ENCODE peak calls at places on chromosomes 5 and 9, in eight cellular contexts. L is breast epithelium, P is IMR-90, I is AG09309, S is GM12864, V is dorsolateral prefrontal cortex, U is ovary, K is thoracic aorta. X is an unnamed sample.

GRCh38 chr5:97600486-97600885 is 417.4 kb upstream of the RIOK2 start:
- DNase-seq in L (no peak), P (peak; percentile 1), I (no peak), S (no peak), V (no peak), U (no peak), K (no peak), X (no peak)

GRCh38 chr5:157519579-157520253 is 55.9 kb downstream of the ADAM19 start:
- DNase-seq in L (no peak), P (no peak), I (no peak), S (no peak), V (no peak), U (no peak), K (no peak), X (no peak)

GRCh38 chr5:21802869-21803490 is 1050.2 kb downstream of the CDH12 start:
- DNase-seq in L (no peak), P (peak; percentile 56), I (no peak), S (no peak), V (no peak), U (no peak), K (no peak), X (no peak)

GRCh38 chr5:88839238-88839637 is 43.7 kb downstream of the MEF2C start:
- DNase-seq in L (no peak), P (no peak), I (no peak), S (no peak), V (no peak), U (no peak), K (no peak), X (no peak)

GRCh38 chr9:130128251-130128650 is 44.0 kb upstream of the NCS1 start:
- DNase-seq in L (no peak), P (no peak), I (no peak), S (peak; percentile 38), V (no peak), U (no peak), K (no peak), X (no peak)

GRCh38 chr5:172223901-172224873 is 30.2 kb downstream of the EFCAB9 start:
- DNase-seq in L (no peak), P (no peak), I (no peak), S (peak; percentile 73), V (no peak), U (no peak), K (no peak), X (no peak)

GRCh38 chr9:33814816-33815215 is 2.1 kb upstream of the UBE2R2 start:
- DNase-seq in L (no peak), P (no peak), I (no peak), S (no peak), V (no peak), U (no peak), K (no peak), X (no peak)

GRCh38 chr9:7234144-7234543 is 476.4 kb downstream of the KDM4C start:
- DNase-seq in L (no peak), P (peak; percentile 22), I (no peak), S (no peak), V (no peak), U (no peak), K (no peak), X (no peak)

GRCh38 chr9:3200331-3200774 is 325.4 kb downstream of the RFX3 start:
- DNase-seq in L (no peak), P (peak; percentile 80), I (peak; percentile 51), S (no peak), V (no peak), U (no peak), K (no peak), X (no peak)

GRCh38 chr5:1517838-1518237 is 5.9 kb downstream of the LPCAT1 start:
- DNase-seq in L (no peak), P (no peak), I (no peak), S (no peak), V (peak; percentile 34), U (peak; percentile 16), K (peak; percentile 0), X (peak; percentile 58)

GRCh38 chr5:114192108-114192507 is 169.8 kb upstream of the KCNN2 start:
- DNase-seq in L (no peak), P (peak; percentile 88), I (peak; percentile 3), S (no peak), V (no peak), U (no peak), K (no peak), X (no peak)

GRCh38 chr5:179885491-179886090 is 22.1 kb downstream of the TBC1D9B start:
- DNase-seq in L (no peak), P (no peak), I (no peak), S (no peak), V (no peak), U (no peak), K (no peak), X (peak; percentile 51)

GRCh38 chr5:38757451-38758245 is 88.2 kb upstream of the OSMR start:
- DNase-seq in L (no peak), P (peak; percentile 31), I (no peak), S (no peak), V (no peak), U (no peak), K (no peak), X (peak; percentile 37)

GRCh38 chr9:68508547-68508946 is 32.1 kb downstream of the TMEM252 start:
- DNase-seq in L (no peak), P (no peak), I (no peak), S (no peak), V (no peak), U (no peak), K (no peak), X (no peak)

GRCh38 chr5:157828949-157829639 is 29.9 kb downstream of the CLINT1 start:
- DNase-seq in L (no peak), P (no peak), I (no peak), S (no peak), V (no peak), U (no peak), K (no peak), X (no peak)

GRCh38 chr9:132041825-132042224 is 37.8 kb downstream of the MED27 start:
- DNase-seq in L (no peak), P (no peak), I (no peak), S (no peak), V (no peak), U (no peak), K (no peak), X (peak; percentile 49)

GRCh38 chr9:88989961-88990570 is 1.2 kb upstream of the S1PR3 start:
- DNase-seq in L (no peak), P (no peak), I (no peak), S (no peak), V (no peak), U (no peak), K (no peak), X (no peak)

GRCh38 chr5:142508630-142509425 is 177.1 kb downstream of the FGF1 start:
- DNase-seq in L (no peak), P (no peak), I (no peak), S (no peak), V (no peak), U (no peak), K (no peak), X (no peak)

GRCh38 chr9:108928386-108928785 is 5.5 kb downstream of the ELP1 start:
- DNase-seq in L (no peak), P (no peak), I (no peak), S (no peak), V (no peak), U (no peak), K (no peak), X (no peak)

GRCh38 chr9:105328872-105329728 is 84.6 kb downstream of the SLC44A1 start:
- DNase-seq in L (no peak), P (no peak), I (no peak), S (no peak), V (peak; percentile 60), U (no peak), K (no peak), X (peak; percentile 59)

GRCh38 chr5:146208916-146209522 is 5.6 kb downstream of the RBM27 start:
- DNase-seq in L (no peak), P (peak; percentile 6), I (no peak), S (no peak), V (no peak), U (no peak), K (no peak), X (peak; percentile 72)
- TF ChIP-seq CTCF in L (no peak), P (no peak), I (peak; percentile 4), S (peak; percentile 31), V (no peak), U (no peak), K (no peak), X (no peak)

GRCh38 chr5:17223375-17224185 is 6.1 kb downstream of the BASP1 start:
- DNase-seq in L (no peak), P (no peak), I (no peak), S (no peak), V (no peak), U (no peak), K (no peak), X (no peak)
- H3K4me3 ChIP-seq in L (no peak overlapping the region), P (no peak overlapping the region), I (no peak overlapping the region), S (no peak overlapping the region), V (no peak overlapping the region), U (no peak overlapping the region), K (no peak overlapping the region), X (no peak overlapping the region)

GRCh38 chr9:31837211-31837610 is 547.2 kb upstream of the ACO1 start:
- DNase-seq in L (no peak), P (no peak), I (no peak), S (no peak), V (no peak), U (no peak), K (no peak), X (no peak)

GRCh38 chr9:31840702-31841101 is 543.7 kb upstream of the ACO1 start:
- DNase-seq in L (no peak), P (no peak), I (no peak), S (no peak), V (no peak), U (no peak), K (no peak), X (no peak)

DNA sequence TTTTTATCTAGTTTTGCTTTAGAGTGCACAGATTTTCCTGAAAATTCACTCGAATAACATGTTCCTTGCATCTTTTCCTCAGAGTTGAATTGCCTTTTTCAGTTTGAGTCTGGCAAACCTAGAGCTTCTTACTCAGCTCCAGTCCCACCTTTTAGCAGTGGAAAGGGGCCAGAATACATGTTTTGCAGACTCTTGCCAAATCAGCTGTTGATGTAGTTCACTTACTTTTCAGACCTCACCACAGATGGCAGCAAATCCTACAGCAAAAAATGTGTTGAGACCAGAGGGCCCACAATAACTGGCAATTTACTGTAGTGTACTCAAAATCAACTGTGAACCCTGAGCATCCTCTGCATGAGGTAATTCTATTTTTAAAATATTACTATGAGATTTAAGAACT is 545.2 kb upstream of the ACO1 start:
- DNase-seq in L (no peak), P (no peak), I (no peak), S (no peak), V (no peak), U (no peak), K (no peak), X (no peak)
- TF ChIP-seq CTCF in L (no peak), P (no peak), I (no peak), S (no peak), V (no peak), U (no peak), K (no peak), X (no peak)

GRCh38 chr5:105630803-105631202 is 2039.9 kb downstream of the EFNA5 start:
- DNase-seq in L (no peak), P (no peak), I (no peak), S (no peak), V (no peak), U (no peak), K (no peak), X (no peak)

DNA sequence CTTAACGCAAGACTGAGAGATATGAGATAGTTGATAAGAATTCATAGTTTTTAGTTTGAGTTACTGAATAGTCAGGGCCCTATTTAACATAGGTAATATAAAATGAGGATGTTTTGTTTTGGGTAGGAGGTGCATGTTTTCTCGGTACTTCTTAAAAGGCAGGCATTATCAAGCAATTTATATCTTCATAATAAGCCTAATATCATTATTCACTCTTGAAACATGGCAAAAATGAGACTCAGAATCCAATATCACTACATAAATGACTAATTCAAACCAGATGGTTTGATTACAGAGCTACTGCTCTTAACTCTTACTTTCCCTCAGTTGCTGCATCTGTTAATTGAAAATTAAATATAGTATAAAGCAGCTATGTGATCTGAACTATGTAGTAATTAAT is 2038.7 kb downstream of the EFNA5 start:
- DNase-seq in L (no peak), P (peak; percentile 5), I (no peak), S (no peak), V (no peak), U (no peak), K (no peak), X (no peak)
- H3K4me3 ChIP-seq in L (no peak overlapping the region), P (no peak overlapping the region), I (no peak overlapping the region), S (no peak overlapping the region), V (no peak overlapping the region), U (no peak overlapping the region), K (no peak overlapping the region), X (no peak overlapping the region)